ENCODE peak calls at places on chromosomes 3 and 15, in seven cellular contexts. G is CD8-positive, alpha-beta T cell; K is body of pancreas; U is HepG2; N is neural progenitor cell; D is thoracic aorta; I is Panc1. B is an unnamed sample.

GRCh38 chr3:114221165-114221880 is 16.1 kb downstream of the ZNF80 start:
- DNase-seq in U (no peak), I (no peak), K (no peak), G (peak; percentile 54), N (no peak), D (no peak), B (no peak)

GRCh38 chr3:112143689-112144088 is 10.6 kb upstream of the GCSAM start:
- DNase-seq in N (no peak), K (no peak), G (no peak), D (no peak), U (no peak), I (no peak), B (no peak)

GRCh38 chr15:65576669-65577068 is 34.3 kb downstream of the INTS14 start:
- DNase-seq in U (no peak), I (no peak), N (no peak), D (no peak), G (no peak), K (no peak), B (no peak)

GRCh38 chr3:107992976-107993684 is 97.7 kb downstream of the CD47 start:
- DNase-seq in U (no peak), I (no peak), N (no peak), G (no peak), K (no peak), D (no peak), B (peak; percentile 87)

GRCh38 chr15:96503276-96503675 is 172.8 kb downstream of the NR2F2 start:
- DNase-seq in N (no peak), G (no peak), U (no peak), D (no peak), K (no peak), I (no peak), B (no peak)

GRCh38 chr15:88615303-88616107 is 5.6 kb upstream of the AEN start:
- DNase-seq in N (peak; percentile 41), K (peak; percentile 82), D (no peak), U (peak; percentile 67), G (no peak), I (no peak), B (no peak)

GRCh38 chr15:42494998-42495360 is 455 bp upstream of the SNAP23 start:
- DNase-seq in G (peak; percentile 37), N (peak; percentile 11), U (peak; percentile 34), D (no peak), K (peak; percentile 43), I (no peak), B (peak; percentile 48)

GRCh38 chr3:147392083-147392916 is 14.0 kb downstream of the ZIC4 start:
- DNase-seq in D (no peak), G (no peak), I (no peak), K (no peak), N (peak; percentile 94), U (no peak), B (no peak)

GRCh38 chr3:114333923-114334240 is 40.1 kb downstream of the TIGIT start:
- DNase-seq in I (no peak), K (no peak), U (no peak), G (no peak), D (no peak), N (no peak), B (no peak)

GRCh38 chr15:56775632-56776031 is 42.3 kb upstream of the ZNF280D start:
- DNase-seq in G (no peak), K (no peak), I (no peak), D (no peak), N (no peak), U (no peak), B (no peak)

GRCh38 chr3:25648107-25648535 is 16.6 kb downstream of the TOP2B start:
- DNase-seq in D (peak; percentile 40), K (peak; percentile 85), I (peak; percentile 67), G (peak; percentile 86), N (peak; percentile 88), U (peak; percentile 77), B (peak; percentile 71)
- H3K4me1 ChIP-seq in D (peaks cover 2% of the 10 kb centered on the region), K (peaks cover 20% of the 10 kb centered on the region), I (no peaks in the 10 kb centered on the region), G (peaks cover 2% of the 10 kb centered on the region), N (no peaks in the 10 kb centered on the region), U (no peaks in the 10 kb centered on the region), B (no peaks in the 10 kb centered on the region)

GRCh38 chr3:19270471-19270870 is 122.2 kb downstream of the KCNH8 start:
- DNase-seq in U (no peak), D (no peak), K (no peak), G (no peak), N (no peak), I (no peak), B (no peak)

GRCh38 chr3:19272296-19272695 is 124.0 kb downstream of the KCNH8 start:
- DNase-seq in U (no peak), G (no peak), D (no peak), I (no peak), N (no peak), K (no peak), B (no peak)

GRCh38 chr3:19264424-19264823 is 116.1 kb downstream of the KCNH8 start:
- DNase-seq in N (no peak), K (no peak), G (no peak), I (no peak), U (no peak), D (no peak), B (no peak)

DNA sequence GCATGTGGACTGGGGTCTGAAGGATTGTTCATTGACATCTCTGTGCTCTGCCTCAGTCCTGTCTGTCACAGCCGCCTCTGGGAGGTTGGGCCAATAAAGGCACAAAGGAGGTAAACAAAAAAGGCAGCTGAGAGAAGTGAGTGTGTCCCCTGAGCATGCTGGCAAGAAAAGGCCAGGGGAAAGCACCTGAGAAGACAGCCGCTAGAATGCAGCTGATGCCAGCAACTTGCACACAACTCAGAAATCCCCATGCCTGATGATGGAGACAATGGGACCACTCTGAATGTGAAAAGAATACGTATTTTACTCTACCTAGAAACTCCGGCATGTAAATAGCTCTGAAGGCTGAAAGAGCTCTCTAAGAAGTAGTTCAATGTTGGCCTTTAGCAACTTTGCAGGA is 118.7 kb downstream of the KCNH8 start:
- DNase-seq in I (no peak), G (no peak), N (peak; percentile 57), D (no peak), U (no peak), K (no peak), B (no peak)
- H3K4me1 ChIP-seq in I (no peaks in the 10 kb centered on the region), G (no peaks in the 10 kb centered on the region), N (peaks cover 10% of the 10 kb centered on the region), D (no peaks in the 10 kb centered on the region), U (no peaks in the 10 kb centered on the region), K (no peaks in the 10 kb centered on the region), B (no peaks in the 10 kb centered on the region)

DNA sequence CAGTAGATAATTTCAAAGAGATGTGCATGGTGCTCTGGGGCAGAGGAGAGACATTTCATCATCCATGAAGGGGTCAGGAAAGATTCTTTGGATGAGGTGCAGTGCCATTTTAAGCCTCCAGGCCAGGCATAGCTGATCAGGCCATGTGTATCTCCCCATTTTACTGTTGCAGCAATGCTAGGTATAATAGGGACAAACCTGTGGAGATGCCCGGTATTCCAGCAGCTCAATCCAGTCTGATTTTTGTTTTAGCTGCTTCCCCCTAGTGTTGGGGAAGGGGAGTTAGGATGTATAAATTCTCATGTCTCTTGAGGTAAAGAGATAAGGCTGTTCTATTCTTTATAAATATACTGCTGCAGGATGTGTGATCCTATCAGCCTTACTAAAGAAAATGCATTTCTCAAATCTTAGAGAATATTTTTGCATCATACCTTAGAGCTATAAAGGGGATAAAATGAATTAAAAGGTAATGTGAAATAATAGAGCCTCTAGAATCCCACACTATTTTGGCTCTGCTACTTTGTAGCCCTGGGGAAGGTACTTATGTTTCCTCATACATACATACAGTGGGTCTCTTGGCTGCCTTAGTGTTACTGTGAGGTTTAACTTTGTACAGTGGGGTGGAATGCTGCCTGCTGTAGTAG is 5.2 kb downstream of the CDV3 start:
- DNase-seq in U (peak; percentile 81), D (no peak), K (no peak), G (no peak), N (peak; percentile 51), I (no peak), B (no peak)
- H3K4me1 ChIP-seq in U (peaks cover 47% of the 10 kb centered on the region), D (peaks cover 27% of the 10 kb centered on the region), K (peaks cover 41% of the 10 kb centered on the region), G (peaks cover 63% of the 10 kb centered on the region), N (peaks cover 26% of the 10 kb centered on the region), I (peaks cover 37% of the 10 kb centered on the region), B (peaks cover 1% of the 10 kb centered on the region)

DNA sequence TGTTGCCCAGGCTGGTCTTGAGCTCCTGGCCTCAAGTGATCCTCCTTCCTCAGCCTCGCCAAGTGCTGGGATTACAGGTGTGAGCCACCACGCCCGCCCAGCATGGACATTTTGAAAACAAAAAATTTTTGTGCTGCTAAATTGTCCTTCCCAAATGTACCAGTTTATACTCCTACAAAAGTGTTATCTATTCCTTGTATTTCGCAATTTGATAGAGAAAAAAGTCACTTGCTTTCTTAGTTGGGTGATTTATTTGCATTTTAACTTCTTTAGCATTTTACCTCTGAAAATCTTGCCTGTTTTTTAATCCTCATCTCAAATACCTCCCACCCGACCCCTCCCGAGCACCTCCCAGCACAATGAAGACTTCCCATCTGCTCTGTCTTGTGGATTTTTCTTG is 46.8 kb downstream of the PDE8A start:
- DNase-seq in G (no peak), I (no peak), U (no peak), K (no peak), N (no peak), D (no peak), B (no peak)
- H3K4me1 ChIP-seq in G (peaks cover 50% of the 10 kb centered on the region), I (peaks cover 31% of the 10 kb centered on the region), U (peaks cover 97% of the 10 kb centered on the region), K (peaks cover 97% of the 10 kb centered on the region), N (peaks cover 40% of the 10 kb centered on the region), D (peaks cover 38% of the 10 kb centered on the region), B (peaks cover 12% of the 10 kb centered on the region)

B was measured in trophoblast cell.